ENCODE peak calls at places on chromosomes 11 and 22, in seven cellular contexts. T, G, K, Q, F, J and W are unnamed samples. For H3K4me1, the result is how much of the 10 kb centered on the place peaks cover.

GRCh38 chr11:100715163-100715792 is 28.2 kb downstream of the ARHGAP42 start:
- DNase-seq in Q (no peak), J (no peak), G (no peak), F (no peak), K (no peak), T (no peak), W (no peak)

GRCh38 chr11:77027275-77027674 is 6.9 kb upstream of the B3GNT6 start:
- DNase-seq in Q (peak), J (no peak), K (no peak), T (no peak), G (no peak), F (no peak), W (peak)

GRCh38 chr11:63998558-63999348 is 12.5 kb downstream of the OTUB1 start:
- DNase-seq in J (no peak), G (peak), F (no peak), Q (peak), T (no peak), K (peak), W (no peak)

GRCh38 chr11:133821776-133822175 is 23.5 kb downstream of the SPATA19 start:
- DNase-seq in K (no peak), G (peak), F (no peak), J (no peak), T (peak), Q (peak), W (no peak)

GRCh38 chr11:35800970-35801953 is 138.7 kb downstream of the TRIM44 start:
- DNase-seq in Q (no peak), K (no peak), G (no peak), J (no peak), T (no peak), F (no peak), W (no peak)

GRCh38 chr22:30636226-30637077 is 871 bp downstream of the SLC35E4 start:
- DNase-seq in F (peak), K (peak), G (peak), T (peak), Q (peak), J (no peak), W (no peak)

GRCh38 chr11:122853971-122854446 is 15.7 kb downstream of the CRTAM start:
- DNase-seq in G (no peak), Q (peak), J (no peak), F (peak), K (no peak), T (peak), W (no peak)

GRCh38 chr11:64863381-64864060 is 14.9 kb downstream of the EHD1 start:
- DNase-seq in F (peak), T (no peak), G (no peak), Q (no peak), J (peak), K (no peak), W (no peak)

GRCh38 chr11:45301537-45302246 is 15.6 kb upstream of the SYT13 start:
- DNase-seq in J (no peak), F (no peak), Q (no peak), T (no peak), G (no peak), K (no peak), W (peak)

GRCh38 chr22:43263645-43264514 is 76.9 kb upstream of the TTLL12 start:
- DNase-seq in G (peak), T (peak), J (no peak), K (no peak), Q (no peak), F (peak), W (no peak)

GRCh38 chr11:8071616-8072581 is 9.1 kb upstream of the TUB start:
- DNase-seq in Q (no peak), T (no peak), J (peak), G (no peak), K (no peak), F (no peak), W (no peak)

GRCh38 chr11:70512716-70513115 is 114.4 kb downstream of the CTTN start:
- DNase-seq in K (no peak), T (no peak), F (no peak), Q (no peak), G (no peak), J (no peak), W (no peak)

GRCh38 chr22:22833488-22833887 is 54.1 kb upstream of the IGLL5 start:
- DNase-seq in Q (no peak), J (no peak), K (no peak), F (no peak), T (no peak), G (no peak), W (no peak)

GRCh38 chr22:44928064-44928463 is 81.7 kb downstream of the PHF21B start:
- DNase-seq in F (no peak), Q (no peak), K (no peak), J (peak), T (no peak), G (no peak), W (no peak)

GRCh38 chr11:19506803-19507466 is 205.7 kb upstream of the NAV2 start:
- DNase-seq in F (no peak), G (no peak), T (no peak), J (no peak), K (no peak), Q (no peak), W (no peak)

GRCh38 chr11:11856638-11857037 is 14.9 kb downstream of the USP47 start:
- DNase-seq in F (no peak), K (no peak), Q (no peak), J (no peak), G (no peak), T (no peak), W (no peak)

GRCh38 chr11:36509265-36509664 is 807 bp downstream of the TRAF6 start:
- DNase-seq in G (no peak), T (no peak), Q (no peak), K (no peak), F (no peak), J (no peak), W (no peak)

GRCh38 chr11:61392991-61393595 is 706 bp downstream of the TMEM216 start:
- DNase-seq in T (no peak), Q (peak), J (no peak), K (no peak), G (no peak), F (no peak), W (no peak)

DNA sequence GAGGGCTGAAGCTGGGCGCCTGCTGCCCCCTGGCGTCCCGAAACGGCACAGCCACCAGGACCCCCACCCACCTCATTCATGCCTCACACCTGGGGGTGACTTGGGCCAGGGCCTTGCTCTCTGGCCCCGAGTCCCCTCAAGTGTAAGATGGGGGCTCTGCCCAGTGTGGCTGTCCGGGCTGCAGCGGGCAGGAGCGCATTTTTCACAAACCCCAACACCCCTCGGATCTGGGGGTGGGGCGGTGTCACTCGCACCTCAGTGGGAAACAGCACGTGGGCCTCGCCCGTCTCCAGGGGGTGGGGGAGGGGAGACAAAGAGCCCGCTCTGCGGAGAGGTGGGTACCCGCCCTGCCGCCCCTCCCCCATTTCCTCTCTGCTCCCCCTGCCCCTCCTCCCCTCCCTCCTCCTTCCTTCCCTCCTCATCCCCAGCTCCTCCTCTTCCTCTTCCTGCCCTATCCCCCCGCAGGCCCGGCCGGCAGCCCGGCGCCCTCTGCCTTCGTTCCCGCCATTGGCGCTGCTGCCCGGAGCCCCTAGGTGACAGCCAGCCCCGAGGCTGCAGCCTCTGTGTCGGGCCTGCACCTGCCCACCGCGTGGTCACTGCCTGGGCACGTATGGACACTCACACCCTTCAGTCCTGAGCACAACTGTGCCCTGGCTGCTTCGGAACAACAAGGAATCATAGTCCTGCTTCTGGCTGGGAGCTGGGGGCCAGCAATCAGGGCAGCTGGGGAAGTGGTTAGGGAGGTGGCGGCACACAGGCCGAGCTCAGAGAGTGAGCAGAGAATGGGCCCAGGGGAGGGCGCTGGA is 6.8 kb upstream of the CDKN1C start:
- DNase-seq in J (peak), F (peak), Q (peak), K (peak), G (peak), T (peak), W (no peak)
- TF ChIP-seq EP300 in J (no peak), F (no peak), Q (no peak), K (no peak), G (no peak), T (no peak), W (no peak)

DNA sequence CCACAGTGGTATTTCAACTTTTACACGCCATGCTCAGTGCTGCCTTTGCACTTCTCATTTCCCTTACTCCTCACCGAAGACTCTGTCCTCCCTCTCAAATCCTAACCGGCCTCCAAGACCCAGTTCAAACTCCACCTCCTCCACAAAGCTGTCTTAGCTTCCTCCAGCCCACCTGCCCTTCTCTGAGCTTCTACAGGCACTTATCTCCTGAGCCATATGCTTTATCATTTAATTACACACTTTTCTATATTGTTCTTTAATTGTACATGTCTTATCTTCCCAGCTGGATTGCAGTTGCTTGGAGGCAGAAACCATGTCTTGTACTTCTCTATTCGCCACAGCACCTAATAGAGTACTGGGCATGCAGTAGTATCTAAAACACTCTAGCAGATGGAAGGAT is 11.4 kb downstream of the TRIM29 start:
- DNase-seq in K (no peak), G (no peak), J (no peak), F (no peak), T (no peak), Q (no peak), W (no peak)
- H3K27ac ChIP-seq in K (no peak), G (no peak), J (no peak), F (no peak), T (no peak), Q (no peak), W (no peak)

DNA sequence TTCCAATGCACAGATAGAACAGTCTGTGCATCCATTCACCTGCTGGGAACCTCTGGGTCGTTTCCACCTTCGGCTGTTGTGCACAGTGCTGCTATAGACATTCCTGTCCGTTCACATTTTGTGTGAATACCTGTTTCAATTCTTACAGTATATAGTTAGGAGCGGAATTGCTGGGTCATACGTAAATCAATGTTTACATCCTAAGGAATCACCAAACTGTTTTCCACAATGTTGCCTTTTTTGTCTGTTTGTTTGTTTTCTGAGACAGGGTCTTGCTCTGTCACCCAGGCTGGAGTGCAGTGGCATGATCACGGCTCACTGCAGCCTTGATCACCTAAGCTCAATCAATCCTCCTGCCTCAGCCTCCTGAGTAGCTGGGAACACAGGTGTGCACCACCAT is 158.3 kb downstream of the CRYBB2 start:
- DNase-seq in K (no peak), G (no peak), J (no peak), T (no peak), F (no peak), Q (no peak), W (no peak)
- H3K4me1 ChIP-seq in K (under half), G (under half), J (under half), T (under half), F (under half), Q (under half), W (under half)

GRCh38 chr22:21641795-21642583 is at the start of gene SDF2L1:
- DNase-seq in Q (peak), G (peak), T (peak), J (peak), K (peak), F (peak), W (peak)
- TF ChIP-seq EP300 in Q (no peak), G (no peak), T (no peak), J (no peak), K (no peak), F (no peak), W (no peak)

GRCh38 chr22:32327066-32327465 is 30.6 kb upstream of the RFPL3 start:
- DNase-seq in T (no peak), G (peak), K (no peak), F (no peak), J (no peak), Q (no peak), W (no peak)

GRCh38 chr22:32326647-32327046 is 31.0 kb upstream of the RFPL3 start:
- DNase-seq in J (no peak), T (no peak), K (no peak), F (no peak), Q (no peak), G (peak), W (no peak)

GRCh38 chr22:32324505-32325415 is 32.9 kb upstream of the RFPL3 start:
- DNase-seq in J (no peak), T (no peak), G (peak), F (no peak), K (no peak), Q (no peak), W (peak)

GRCh38 chr22:32325811-32326237 is 31.8 kb upstream of the RFPL3 start:
- DNase-seq in Q (no peak), J (no peak), G (peak), F (no peak), K (no peak), T (no peak), W (peak)

DNA sequence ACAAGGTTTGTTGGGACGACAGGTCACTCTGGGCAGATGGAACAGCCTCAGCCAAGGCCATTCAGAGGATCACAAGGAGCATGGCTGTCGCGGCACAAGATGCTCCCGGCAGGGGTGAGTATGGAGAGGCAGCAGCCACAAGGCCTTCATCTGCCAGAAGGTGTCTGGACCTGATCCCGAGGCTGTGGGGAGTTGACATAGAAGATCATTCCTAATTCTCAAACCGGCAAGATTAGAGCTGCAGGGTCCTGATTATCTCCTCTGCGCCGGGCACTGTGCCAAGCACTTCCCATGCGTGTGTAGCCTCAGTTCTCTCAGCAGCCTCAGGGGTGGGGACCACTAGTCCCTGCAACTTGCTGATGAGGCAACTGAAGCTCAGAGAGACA is 32.3 kb upstream of the RFPL3 start:
- DNase-seq in F (no peak), Q (no peak), K (no peak), J (no peak), T (no peak), G (peak), W (peak)
- H3K27ac ChIP-seq in F (no peak), Q (no peak), K (no peak), J (no peak), T (no peak), G (no peak), W (no peak)